ENCODE peak calls at places on chromosome 9, in four cellular contexts. One of them, this sample, is unnamed.

GRCh38 chr9:36401897-36402480 is 1.9 kb upstream of the RNF38 start:
- DNase-seq in left ventricle myocardium inferior: no peak
- DNase-seq in fibroblast of lung: no peak
- DNase-seq in IMR-90: no peak
- DNase-seq in this sample: no peak

GRCh38 chr9:121698627-121699270 is 47.3 kb downstream of the DAB2IP start:
- DNase-seq in left ventricle myocardium inferior: no peak
- DNase-seq in fibroblast of lung: peak; percentile 21
- DNase-seq in IMR-90: no peak
- DNase-seq in this sample: peak; percentile 34

GRCh38 chr9:23829580-23830458 is 3.8 kb upstream of the ELAVL2 start:
- DNase-seq in left ventricle myocardium inferior: no peak
- DNase-seq in fibroblast of lung: no peak
- DNase-seq in IMR-90: peak; percentile 2
- DNase-seq in this sample: peak; percentile 1

GRCh38 chr9:128393171-128393761 is 22.1 kb downstream of the URM1 start:
- DNase-seq in left ventricle myocardium inferior: no peak
- DNase-seq in fibroblast of lung: no peak
- DNase-seq in IMR-90: no peak
- DNase-seq in this sample: no peak

GRCh38 chr9:101536938-101537337 is 3.3 kb downstream of the RNF20 start:
- DNase-seq in left ventricle myocardium inferior: no peak
- DNase-seq in fibroblast of lung: peak; percentile 27
- DNase-seq in IMR-90: peak; percentile 51
- DNase-seq in this sample: no peak

GRCh38 chr9:82604947-82605656 is 457.8 kb downstream of the RASEF start:
- DNase-seq in left ventricle myocardium inferior: no peak
- DNase-seq in fibroblast of lung: peak; percentile 56
- DNase-seq in IMR-90: peak; percentile 72
- DNase-seq in this sample: no peak

GRCh38 chr9:136961279-136962065 is 9.4 kb downstream of the LCN12 start:
- DNase-seq in left ventricle myocardium inferior: peak; percentile 63
- DNase-seq in fibroblast of lung: no peak
- DNase-seq in IMR-90: no peak
- DNase-seq in this sample: no peak

GRCh38 chr9:112784020-112784788 is 33.6 kb downstream of the SNX30 start:
- DNase-seq in left ventricle myocardium inferior: no peak
- DNase-seq in fibroblast of lung: peak; percentile 79
- DNase-seq in IMR-90: peak; percentile 59
- DNase-seq in this sample: no peak

GRCh38 chr9:109640232-109641078 is 139.5 kb upstream of the PALM2AKAP2 start:
- DNase-seq in left ventricle myocardium inferior: peak; percentile 59
- DNase-seq in fibroblast of lung: peak; percentile 62
- DNase-seq in IMR-90: peak; percentile 22
- DNase-seq in this sample: peak; percentile 50

GRCh38 chr9:136665111-136665703 is 2.5 kb downstream of the EGFL7 start:
- DNase-seq in left ventricle myocardium inferior: no peak
- DNase-seq in fibroblast of lung: peak; percentile 8
- DNase-seq in IMR-90: no peak
- DNase-seq in this sample: no peak

GRCh38 chr9:35681341-35682002 is 7.7 kb downstream of the CA9 start:
- DNase-seq in left ventricle myocardium inferior: no peak
- DNase-seq in fibroblast of lung: peak; percentile 58
- DNase-seq in IMR-90: peak; percentile 51
- DNase-seq in this sample: no peak

GRCh38 chr9:125407432-125407973 is 145.9 kb downstream of the GAPVD1 start:
- DNase-seq in left ventricle myocardium inferior: no peak
- DNase-seq in fibroblast of lung: no peak
- DNase-seq in IMR-90: no peak
- DNase-seq in this sample: no peak

GRCh38 chr9:126690431-126691051 is 76.8 kb downstream of the LMX1B start:
- DNase-seq in left ventricle myocardium inferior: peak; percentile 59
- DNase-seq in fibroblast of lung: no peak
- DNase-seq in IMR-90: no peak
- DNase-seq in this sample: peak; percentile 73

GRCh38 chr9:80811003-80811402 is 878.3 kb downstream of the TLE1 start:
- DNase-seq in left ventricle myocardium inferior: no peak
- DNase-seq in fibroblast of lung: peak; percentile 36
- DNase-seq in IMR-90: peak; percentile 80
- DNase-seq in this sample: no peak

GRCh38 chr9:93642961-93643360 is 66.6 kb downstream of the PHF2 start:
- DNase-seq in left ventricle myocardium inferior: no peak
- DNase-seq in fibroblast of lung: peak; percentile 81
- DNase-seq in IMR-90: peak; percentile 82
- DNase-seq in this sample: no peak

GRCh38 chr9:11158063-11158462 is 545.3 kb upstream of the PTPRD start:
- DNase-seq in left ventricle myocardium inferior: no peak
- DNase-seq in fibroblast of lung: no peak
- DNase-seq in IMR-90: no peak
- DNase-seq in this sample: no peak

GRCh38 chr9:85158512-85158911 is 489.0 kb downstream of the NTRK2 start:
- DNase-seq in left ventricle myocardium inferior: no peak
- DNase-seq in fibroblast of lung: no peak
- DNase-seq in IMR-90: no peak
- DNase-seq in this sample: peak; percentile 2

GRCh38 chr9:101716629-101717028 is 21.8 kb downstream of the GRIN3A start:
- DNase-seq in left ventricle myocardium inferior: no peak
- DNase-seq in fibroblast of lung: no peak
- DNase-seq in IMR-90: no peak
- DNase-seq in this sample: no peak

GRCh38 chr9:132163457-132163875 is 1.6 kb downstream of the NTNG2 start:
- DNase-seq in left ventricle myocardium inferior: no peak
- DNase-seq in fibroblast of lung: peak; percentile 26
- DNase-seq in IMR-90: peak; percentile 14
- DNase-seq in this sample: no peak

GRCh38 chr9:70435948-70436347 is 21.5 kb upstream of the KLF9 start:
- DNase-seq in left ventricle myocardium inferior: no peak
- DNase-seq in fibroblast of lung: peak; percentile 66
- DNase-seq in IMR-90: peak; percentile 82
- DNase-seq in this sample: no peak

GRCh38 chr9:29208670-29209069 is 1635.4 kb upstream of the C9orf72 start:
- DNase-seq in left ventricle myocardium inferior: no peak
- DNase-seq in fibroblast of lung: no peak
- DNase-seq in IMR-90: no peak
- DNase-seq in this sample: no peak

GRCh38 chr9:133160742-133161541 is 2.8 kb downstream of the GBGT1 start:
- DNase-seq in left ventricle myocardium inferior: peak; percentile 69
- DNase-seq in fibroblast of lung: peak; percentile 48
- DNase-seq in IMR-90: peak; percentile 61
- DNase-seq in this sample: peak; percentile 48

DNA sequence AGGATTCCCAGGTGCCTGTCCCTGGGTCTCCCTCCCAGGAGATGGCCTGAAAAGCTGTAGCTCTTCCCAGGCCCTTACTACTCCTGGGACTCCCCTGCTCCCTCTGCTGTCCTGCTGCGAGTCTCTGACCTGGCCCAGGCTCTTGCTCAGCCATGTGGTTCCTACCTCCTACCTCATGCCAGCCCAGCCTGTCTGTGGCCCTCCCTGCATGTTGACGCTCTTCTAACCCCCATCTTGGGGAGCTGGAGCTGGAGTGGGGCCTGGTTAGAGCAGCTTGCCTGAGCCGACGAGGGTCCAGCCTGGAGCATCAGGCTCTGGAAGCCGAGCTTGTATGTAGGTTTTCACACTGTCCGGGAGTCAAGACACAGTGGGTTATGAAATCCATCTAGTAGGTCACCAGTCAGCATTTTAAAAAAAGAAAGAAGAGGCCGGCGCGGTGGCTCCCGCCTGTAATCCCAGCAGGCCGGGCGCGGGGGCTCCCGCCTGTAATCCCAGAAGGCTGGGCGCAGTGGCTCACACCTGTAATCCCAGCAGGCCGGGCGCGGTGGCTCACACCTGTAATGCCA is 244.4 kb downstream of the FANCC start:
- DNase-seq in left ventricle myocardium inferior: no peak
- DNase-seq in fibroblast of lung: no peak
- DNase-seq in IMR-90: no peak
- DNase-seq in this sample: no peak
- TF ChIP-seq CTCF in left ventricle myocardium inferior: peak; percentile 35
- TF ChIP-seq CTCF in fibroblast of lung: peak; percentile 32
- TF ChIP-seq CTCF in IMR-90: peak; percentile 35
- TF ChIP-seq CTCF in this sample: no peak

GRCh38 chr9:135188681-135189151 is 101.2 kb downstream of the OLFM1 start:
- DNase-seq in left ventricle myocardium inferior: no peak
- DNase-seq in fibroblast of lung: no peak
- DNase-seq in IMR-90: no peak
- DNase-seq in this sample: no peak

GRCh38 chr9:135184661-135185459 is 97.4 kb downstream of the OLFM1 start:
- DNase-seq in left ventricle myocardium inferior: no peak
- DNase-seq in fibroblast of lung: no peak
- DNase-seq in IMR-90: no peak
- DNase-seq in this sample: no peak

GRCh38 chr9:135184158-135184557 is 96.7 kb downstream of the OLFM1 start:
- DNase-seq in left ventricle myocardium inferior: no peak
- DNase-seq in fibroblast of lung: no peak
- DNase-seq in IMR-90: no peak
- DNase-seq in this sample: no peak

GRCh38 chr9:135187365-135187764 is 99.9 kb downstream of the OLFM1 start:
- DNase-seq in left ventricle myocardium inferior: no peak
- DNase-seq in fibroblast of lung: no peak
- DNase-seq in IMR-90: no peak
- DNase-seq in this sample: no peak

DNA sequence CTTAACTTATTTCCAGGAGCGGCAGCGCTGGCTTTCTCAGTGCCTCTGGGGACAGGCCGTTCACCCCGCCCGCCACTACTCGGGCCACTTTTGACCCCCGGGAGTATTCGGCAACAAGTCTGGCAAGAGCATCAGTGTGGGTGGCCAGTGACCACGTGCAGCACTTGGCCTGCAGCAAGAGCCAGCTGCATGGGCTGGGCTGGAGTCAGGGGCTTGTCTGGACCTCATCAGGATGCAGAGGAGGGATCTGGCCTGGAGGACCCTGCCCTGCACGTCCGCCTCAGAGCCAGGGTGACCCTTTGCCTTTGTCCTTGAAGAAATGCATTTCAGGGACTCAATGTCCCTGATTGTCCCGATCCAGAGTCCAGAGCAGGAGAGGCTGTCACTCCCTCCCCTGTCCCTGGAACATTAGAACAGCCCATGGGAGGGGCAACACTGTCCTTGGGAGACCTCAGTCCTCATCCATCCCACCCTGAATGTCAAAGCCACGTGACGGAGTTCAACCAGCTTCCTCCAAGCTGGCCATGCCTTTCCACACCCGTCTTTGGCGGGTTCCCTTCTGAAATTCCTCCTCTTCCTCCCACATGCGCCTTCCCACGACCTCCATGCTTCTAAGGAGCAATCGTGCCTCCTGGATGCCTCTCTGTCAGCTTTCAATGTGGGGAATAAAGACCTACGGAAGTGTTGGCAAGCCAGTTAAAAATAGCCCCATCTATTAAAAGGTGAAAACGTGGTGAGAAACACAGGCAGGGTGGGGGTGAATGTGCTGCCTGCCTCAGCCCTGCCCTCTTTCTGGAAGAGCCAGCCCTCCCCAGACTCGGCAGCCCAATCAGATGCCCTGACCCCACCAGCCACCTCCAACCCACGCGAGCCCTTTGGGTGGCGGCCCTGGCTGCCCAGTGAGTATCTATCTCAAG is 99.0 kb downstream of the OLFM1 start:
- DNase-seq in left ventricle myocardium inferior: peak; percentile 29
- DNase-seq in fibroblast of lung: no peak
- DNase-seq in IMR-90: no peak
- DNase-seq in this sample: no peak
- TF ChIP-seq CTCF in left ventricle myocardium inferior: no peak
- TF ChIP-seq CTCF in fibroblast of lung: no peak
- TF ChIP-seq CTCF in IMR-90: no peak
- TF ChIP-seq CTCF in this sample: no peak

GRCh38 chr9:17082343-17082742 is 52.5 kb upstream of the CNTLN start:
- DNase-seq in left ventricle myocardium inferior: no peak
- DNase-seq in fibroblast of lung: peak; percentile 61
- DNase-seq in IMR-90: peak; percentile 60
- DNase-seq in this sample: no peak
- TF ChIP-seq CTCF in left ventricle myocardium inferior: no peak
- TF ChIP-seq CTCF in fibroblast of lung: peak; percentile 14
- TF ChIP-seq CTCF in IMR-90: peak; percentile 25
- TF ChIP-seq CTCF in this sample: no peak

GRCh38 chr9:71684566-71684965 is 83.7 kb downstream of the CEMIP2 start:
- DNase-seq in left ventricle myocardium inferior: no peak
- DNase-seq in fibroblast of lung: no peak
- DNase-seq in IMR-90: no peak
- DNase-seq in this sample: no peak

GRCh38 chr9:71685394-71685793 is 82.9 kb downstream of the CEMIP2 start:
- DNase-seq in left ventricle myocardium inferior: no peak
- DNase-seq in fibroblast of lung: peak; percentile 47
- DNase-seq in IMR-90: peak; percentile 10
- DNase-seq in this sample: peak; percentile 31

GRCh38 chr9:71685988-71686387 is 82.3 kb downstream of the CEMIP2 start:
- DNase-seq in left ventricle myocardium inferior: no peak
- DNase-seq in fibroblast of lung: no peak
- DNase-seq in IMR-90: no peak
- DNase-seq in this sample: no peak

GRCh38 chr9:71681708-71682268 is 86.5 kb downstream of the CEMIP2 start:
- DNase-seq in left ventricle myocardium inferior: no peak
- DNase-seq in fibroblast of lung: peak; percentile 93
- DNase-seq in IMR-90: peak; percentile 76
- DNase-seq in this sample: no peak

GRCh38 chr9:71683598-71684235 is 84.6 kb downstream of the CEMIP2 start:
- DNase-seq in left ventricle myocardium inferior: no peak
- DNase-seq in fibroblast of lung: peak; percentile 86
- DNase-seq in IMR-90: peak; percentile 61
- DNase-seq in this sample: no peak
- TF ChIP-seq CTCF in left ventricle myocardium inferior: peak; percentile 24
- TF ChIP-seq CTCF in fibroblast of lung: peak; percentile 39
- TF ChIP-seq CTCF in IMR-90: peak; percentile 52
- TF ChIP-seq CTCF in this sample: no peak

DNA sequence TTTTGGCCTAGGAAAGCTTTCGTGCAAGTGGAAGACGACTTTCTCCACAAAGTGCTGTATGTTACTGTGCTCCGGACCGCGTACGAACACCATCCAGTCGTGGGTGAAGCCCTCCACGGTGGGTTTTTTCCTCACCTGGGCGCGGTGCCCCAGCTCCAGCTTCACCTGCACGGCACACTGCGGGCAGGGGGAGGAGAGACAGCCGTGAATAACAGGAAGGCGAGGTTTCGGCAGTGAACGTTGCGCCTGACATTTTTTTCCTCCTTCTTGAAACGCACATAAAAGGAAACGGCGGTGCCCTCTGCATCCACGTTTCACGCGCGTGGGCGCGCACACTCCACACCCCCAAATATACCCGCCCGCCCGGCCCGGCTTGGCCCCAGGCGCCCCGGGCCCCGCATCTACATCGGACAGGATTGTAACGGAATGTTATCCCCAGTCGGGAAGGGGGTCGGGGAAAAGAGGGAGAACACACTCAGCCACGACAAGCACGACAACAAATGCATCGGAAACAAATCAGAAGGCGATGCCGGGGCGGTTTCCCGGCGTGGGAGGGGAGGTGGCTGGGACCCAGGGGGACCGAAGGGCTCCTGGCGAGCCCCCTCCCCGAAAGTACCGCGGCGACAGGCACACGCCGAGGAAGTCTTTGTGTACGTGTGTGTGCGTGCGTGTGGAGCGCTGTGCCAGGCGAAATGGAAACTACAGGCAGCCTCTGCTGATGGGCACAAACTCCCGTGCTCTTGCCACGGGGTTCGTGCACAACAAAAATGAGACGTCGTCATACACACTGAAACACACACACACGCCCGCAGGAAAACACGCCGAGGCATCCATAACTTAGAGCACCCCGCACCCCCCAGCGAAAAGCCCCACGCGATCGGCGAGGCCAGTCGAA is 1.4 kb downstream of the MLLT3 start:
- DNase-seq in left ventricle myocardium inferior: peak; percentile 41
- DNase-seq in fibroblast of lung: peak; percentile 45
- DNase-seq in IMR-90: peak; percentile 53
- DNase-seq in this sample: peak; percentile 10
- TF ChIP-seq CTCF in left ventricle myocardium inferior: no peak
- TF ChIP-seq CTCF in fibroblast of lung: no peak
- TF ChIP-seq CTCF in IMR-90: no peak
- TF ChIP-seq CTCF in this sample: no peak

This sample was measured in Calu3.